ENCODE peak calls at places on chromosomes 3 and 15, in four cellular contexts. One of them, this sample, is unnamed. For H3K27me3 and H3K4me1, the result is how much of the 10 kb centered on the place peaks cover.

GRCh38 chr3:48588230-48588629 is 6.9 kb downstream of the COL7A1 start:
- DNase-seq in body of pancreas: no peak
- DNase-seq in lung: no peak
- DNase-seq in tibial artery: no peak
- DNase-seq in this sample: no peak

GRCh38 chr3:119357190-119357589 is 63.0 kb downstream of the ARHGAP31 start:
- DNase-seq in lung: peak
- DNase-seq in body of pancreas: no peak
- DNase-seq in tibial artery: no peak
- DNase-seq in this sample: no peak

GRCh38 chr3:98768961-98769360 is 5.8 kb downstream of the ST3GAL6 start:
- DNase-seq in tibial artery: no peak
- DNase-seq in body of pancreas: no peak
- DNase-seq in lung: no peak
- DNase-seq in this sample: no peak

GRCh38 chr3:156761007-156761406 is 65.1 kb upstream of the LEKR1 start:
- DNase-seq in tibial artery: no peak
- DNase-seq in body of pancreas: no peak
- DNase-seq in lung: no peak
- DNase-seq in this sample: no peak

GRCh38 chr3:16513141-16514020 is at the start of gene RFTN1:
- DNase-seq in tibial artery: peak
- DNase-seq in body of pancreas: peak
- DNase-seq in lung: peak
- DNase-seq in this sample: peak

GRCh38 chr3:150497956-150498355 is 48.3 kb downstream of the SERP1 start:
- DNase-seq in tibial artery: no peak
- DNase-seq in lung: no peak
- DNase-seq in body of pancreas: no peak
- DNase-seq in this sample: no peak

GRCh38 chr15:69289312-69290146 is 9.2 kb upstream of the PAQR5 start:
- DNase-seq in body of pancreas: no peak
- DNase-seq in lung: no peak
- DNase-seq in tibial artery: no peak
- DNase-seq in this sample: no peak

GRCh38 chr3:56347219-56347871 is 120.9 kb downstream of the ERC2 start:
- DNase-seq in tibial artery: no peak
- DNase-seq in body of pancreas: peak
- DNase-seq in lung: peak
- DNase-seq in this sample: no peak

GRCh38 chr3:110815008-110815583 is 256.5 kb upstream of the NECTIN3 start:
- DNase-seq in lung: no peak
- DNase-seq in body of pancreas: no peak
- DNase-seq in tibial artery: no peak
- DNase-seq in this sample: no peak

GRCh38 chr3:146044046-146044445 is 116.9 kb downstream of the PLOD2 start:
- DNase-seq in lung: no peak
- DNase-seq in body of pancreas: no peak
- DNase-seq in tibial artery: no peak
- DNase-seq in this sample: no peak

GRCh38 chr3:14608298-14608697 is 43.3 kb upstream of the CCDC174 start:
- DNase-seq in body of pancreas: no peak
- DNase-seq in tibial artery: no peak
- DNase-seq in lung: no peak
- DNase-seq in this sample: no peak

DNA sequence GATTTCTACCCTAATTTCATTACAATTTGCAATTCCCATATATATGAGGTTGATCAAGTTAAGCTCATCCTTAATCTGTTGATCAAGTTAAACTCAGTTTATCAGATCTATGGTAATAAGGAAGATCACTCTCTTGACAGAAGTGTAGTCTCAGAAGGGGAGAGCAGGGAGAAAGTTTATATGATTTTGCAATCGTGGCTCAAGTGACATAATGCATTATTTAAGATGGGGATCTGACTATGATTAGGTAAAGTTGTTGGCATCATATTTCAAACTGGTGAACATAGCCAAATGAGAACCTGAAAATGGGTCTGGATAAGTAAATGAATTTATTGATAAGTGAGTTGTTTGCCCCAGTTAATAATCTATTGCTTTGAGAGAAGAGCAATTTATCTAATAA is 995.3 kb downstream of the OTOL1 start:
- DNase-seq in lung: no peak
- DNase-seq in body of pancreas: no peak
- DNase-seq in tibial artery: no peak
- DNase-seq in this sample: no peak
- H3K4me3 ChIP-seq in lung: no peak
- H3K4me3 ChIP-seq in body of pancreas: no peak
- H3K4me3 ChIP-seq in tibial artery: no peak
- H3K4me3 ChIP-seq in this sample: no peak

GRCh38 chr15:76381366-76381765 is 44.8 kb downstream of the ISL2 start:
- DNase-seq in body of pancreas: no peak
- DNase-seq in lung: no peak
- DNase-seq in tibial artery: no peak
- DNase-seq in this sample: no peak
- H3K27me3 ChIP-seq in body of pancreas: under half
- H3K27me3 ChIP-seq in lung: under half
- H3K27me3 ChIP-seq in tibial artery: under half
- H3K27me3 ChIP-seq in this sample: under half

GRCh38 chr15:62928996-62929350 is 113.6 kb upstream of the TPM1 start:
- DNase-seq in body of pancreas: no peak
- DNase-seq in lung: no peak
- DNase-seq in tibial artery: no peak
- DNase-seq in this sample: no peak

GRCh38 chr15:62933388-62933787 is 109.2 kb upstream of the TPM1 start:
- DNase-seq in tibial artery: no peak
- DNase-seq in lung: no peak
- DNase-seq in body of pancreas: no peak
- DNase-seq in this sample: no peak

GRCh38 chr15:62932436-62932835 is 110.1 kb upstream of the TPM1 start:
- DNase-seq in lung: no peak
- DNase-seq in body of pancreas: no peak
- DNase-seq in tibial artery: no peak
- DNase-seq in this sample: no peak

GRCh38 chr15:62934236-62934971 is 108.1 kb upstream of the TPM1 start:
- DNase-seq in tibial artery: peak
- DNase-seq in lung: no peak
- DNase-seq in body of pancreas: no peak
- DNase-seq in this sample: no peak

GRCh38 chr15:62931650-62932049 is 110.9 kb upstream of the TPM1 start:
- DNase-seq in tibial artery: no peak
- DNase-seq in lung: no peak
- DNase-seq in body of pancreas: no peak
- DNase-seq in this sample: no peak
- H3K4me1 ChIP-seq in tibial artery: under half
- H3K4me1 ChIP-seq in lung: under half
- H3K4me1 ChIP-seq in body of pancreas: under half
- H3K4me1 ChIP-seq in this sample: under half

GRCh38 chr3:120445654-120446053 is 5.1 kb downstream of the FSTL1 start:
- DNase-seq in body of pancreas: no peak
- DNase-seq in tibial artery: no peak
- DNase-seq in lung: no peak
- DNase-seq in this sample: no peak
- H3K4me3 ChIP-seq in body of pancreas: no peak
- H3K4me3 ChIP-seq in tibial artery: no peak
- H3K4me3 ChIP-seq in lung: no peak
- H3K4me3 ChIP-seq in this sample: no peak

GRCh38 chr15:47795864-47796263 is 78.6 kb downstream of the SEMA6D start:
- DNase-seq in lung: no peak
- DNase-seq in body of pancreas: no peak
- DNase-seq in tibial artery: no peak
- DNase-seq in this sample: no peak

GRCh38 chr15:47794266-47794914 is 77.1 kb downstream of the SEMA6D start:
- DNase-seq in tibial artery: no peak
- DNase-seq in lung: no peak
- DNase-seq in body of pancreas: no peak
- DNase-seq in this sample: no peak

GRCh38 chr15:47801522-47801921 is 84.2 kb downstream of the SEMA6D start:
- DNase-seq in lung: no peak
- DNase-seq in tibial artery: no peak
- DNase-seq in body of pancreas: no peak
- DNase-seq in this sample: no peak

GRCh38 chr15:47792231-47792630 is 74.9 kb downstream of the SEMA6D start:
- DNase-seq in tibial artery: no peak
- DNase-seq in body of pancreas: no peak
- DNase-seq in lung: no peak
- DNase-seq in this sample: no peak

GRCh38 chr15:47796339-47796738 is 79.0 kb downstream of the SEMA6D start:
- DNase-seq in lung: no peak
- DNase-seq in body of pancreas: no peak
- DNase-seq in tibial artery: no peak
- DNase-seq in this sample: no peak
- H3K27me3 ChIP-seq in lung: under half
- H3K27me3 ChIP-seq in body of pancreas: under half
- H3K27me3 ChIP-seq in tibial artery: under half
- H3K27me3 ChIP-seq in this sample: under half

DNA sequence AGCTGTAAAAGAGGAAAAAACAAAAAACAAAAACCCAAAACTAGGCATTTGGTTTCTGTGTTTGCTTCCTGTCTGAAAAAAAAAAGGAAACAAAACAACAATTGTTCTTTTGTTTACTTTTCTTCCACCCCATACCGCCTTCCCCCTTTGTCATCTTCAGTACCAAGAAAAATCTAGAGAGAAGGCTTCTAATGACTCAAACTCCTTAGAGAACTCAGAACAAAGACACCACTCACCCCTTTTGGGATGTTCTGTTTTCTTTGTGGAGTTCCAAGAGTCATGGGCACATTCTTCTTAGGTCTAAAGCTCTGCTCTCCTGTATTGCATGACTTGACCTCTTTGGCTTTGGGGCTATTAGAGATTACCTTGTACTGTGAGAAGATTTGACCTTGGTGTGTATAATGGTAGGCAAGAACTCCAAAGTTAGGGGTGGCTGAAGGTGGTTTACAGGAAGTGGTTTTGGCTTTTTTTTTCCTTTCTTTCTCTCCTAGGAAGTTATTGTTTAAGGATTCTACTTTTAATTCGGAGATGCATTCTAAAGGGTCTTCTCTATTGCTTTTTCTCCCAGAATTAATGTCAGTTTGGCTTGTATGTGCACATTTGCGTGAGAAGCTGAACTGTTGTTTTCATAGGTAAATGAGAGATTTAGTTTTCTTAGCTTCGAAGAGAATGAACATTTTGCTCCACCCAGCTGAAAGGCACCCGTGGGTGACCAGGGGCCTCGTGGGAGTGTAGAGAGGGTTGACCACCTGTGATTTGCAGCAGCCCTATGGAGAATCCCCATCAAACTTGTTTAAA is 39.5 kb upstream of the ZBTB20 start:
- DNase-seq in lung: no peak
- DNase-seq in body of pancreas: no peak
- DNase-seq in tibial artery: no peak
- DNase-seq in this sample: no peak
- H3K4me1 ChIP-seq in lung: under half
- H3K4me1 ChIP-seq in body of pancreas: under half
- H3K4me1 ChIP-seq in tibial artery: under half
- H3K4me1 ChIP-seq in this sample: under half

DNA sequence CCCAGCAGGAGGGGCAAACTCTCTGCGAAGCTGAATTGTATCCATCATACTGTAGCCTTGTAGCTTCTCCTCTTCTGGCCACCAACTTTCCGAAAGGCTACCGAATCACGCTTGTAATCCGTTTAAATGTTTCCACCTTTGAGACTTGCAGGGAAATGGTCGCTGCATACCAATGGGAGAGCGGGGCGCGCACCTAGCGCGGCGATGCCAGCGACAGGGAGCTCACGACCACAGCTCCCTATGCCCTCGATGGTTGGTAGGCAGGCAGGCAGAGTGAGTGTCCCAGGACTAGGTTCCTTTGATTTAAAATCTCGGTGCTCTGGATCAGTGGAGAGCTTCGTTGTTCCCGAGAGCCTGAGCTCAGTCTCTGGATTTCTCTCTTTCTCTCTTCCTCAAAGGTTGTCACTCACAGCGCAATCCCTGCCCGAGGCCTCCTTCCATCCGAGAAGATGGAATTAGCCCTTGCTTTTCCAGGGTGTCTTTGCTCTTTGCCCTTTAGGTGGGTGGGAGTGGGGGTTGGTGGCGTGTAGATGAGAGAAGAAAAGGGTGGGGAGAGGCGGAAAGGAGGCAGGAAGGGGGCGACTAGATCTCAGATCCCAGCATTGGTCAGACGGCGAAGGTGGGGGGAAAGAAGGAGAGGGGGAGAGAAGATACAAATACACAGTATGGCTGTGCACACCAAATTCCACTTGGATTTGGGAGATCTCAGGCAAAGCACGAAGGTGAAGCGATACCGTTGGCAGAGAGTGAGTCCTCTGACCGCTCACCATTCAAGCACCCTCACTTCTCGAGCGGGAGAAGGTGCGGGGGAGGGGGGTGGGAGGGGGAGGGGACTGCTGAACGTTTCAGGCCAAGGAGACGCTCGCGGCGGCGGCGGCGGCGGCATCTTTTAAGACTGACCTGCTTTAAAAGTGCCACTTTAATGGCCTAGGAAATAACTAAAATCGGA is at the start of gene SLITRK3:
- DNase-seq in tibial artery: no peak
- DNase-seq in lung: no peak
- DNase-seq in body of pancreas: no peak
- DNase-seq in this sample: no peak
- H3K4me3 ChIP-seq in tibial artery: peak
- H3K4me3 ChIP-seq in lung: no peak
- H3K4me3 ChIP-seq in body of pancreas: peak
- H3K4me3 ChIP-seq in this sample: peak

This sample was measured in tibial nerve.